ENCODE peak calls at places on chromosome 20, in nine cellular contexts. One of them, this sample, is unnamed. For H3K36me3 and H3K27me3, the result is how much of the 10 kb centered on the place peaks cover.

GRCh38 chr20:50663095-50663821 is 28.1 kb downstream of the RIPOR3 start:
- DNase-seq in HepG2: peak
- DNase-seq in H1: no peak
- DNase-seq in esophagus muscularis mucosa: no peak
- DNase-seq in transverse colon: no peak
- DNase-seq in upper lobe of left lung: no peak
- DNase-seq in stomach: peak
- DNase-seq in tibial nerve: no peak
- DNase-seq in sigmoid colon: no peak
- DNase-seq in this sample: no peak

GRCh38 chr20:5643936-5644335 is 106.3 kb upstream of the SHLD1 start:
- DNase-seq in HepG2: no peak
- DNase-seq in H1: no peak
- DNase-seq in esophagus muscularis mucosa: no peak
- DNase-seq in transverse colon: no peak
- DNase-seq in upper lobe of left lung: no peak
- DNase-seq in stomach: no peak
- DNase-seq in tibial nerve: no peak
- DNase-seq in sigmoid colon: no peak
- DNase-seq in this sample: no peak

GRCh38 chr20:33298391-33298790 is 15.4 kb downstream of the BPIFB1 start:
- DNase-seq in HepG2: no peak
- DNase-seq in H1: no peak
- DNase-seq in esophagus muscularis mucosa: no peak
- DNase-seq in transverse colon: no peak
- DNase-seq in upper lobe of left lung: no peak
- DNase-seq in stomach: no peak
- DNase-seq in tibial nerve: no peak
- DNase-seq in sigmoid colon: no peak
- DNase-seq in this sample: no peak

GRCh38 chr20:37574199-37574890 is 46.7 kb upstream of the BLCAP start:
- DNase-seq in HepG2: no peak
- DNase-seq in H1: no peak
- DNase-seq in esophagus muscularis mucosa: no peak
- DNase-seq in transverse colon: no peak
- DNase-seq in upper lobe of left lung: peak
- DNase-seq in stomach: peak
- DNase-seq in tibial nerve: no peak
- DNase-seq in sigmoid colon: peak
- DNase-seq in this sample: no peak

GRCh38 chr20:55579802-55580201 is 425.5 kb downstream of the CBLN4 start:
- DNase-seq in HepG2: no peak
- DNase-seq in H1: no peak
- DNase-seq in esophagus muscularis mucosa: no peak
- DNase-seq in transverse colon: no peak
- DNase-seq in upper lobe of left lung: no peak
- DNase-seq in stomach: no peak
- DNase-seq in tibial nerve: no peak
- DNase-seq in sigmoid colon: no peak
- DNase-seq in this sample: no peak

GRCh38 chr20:1330075-1330830 is 1.3 kb upstream of the SDCBP2 start:
- DNase-seq in HepG2: no peak
- DNase-seq in H1: peak
- DNase-seq in esophagus muscularis mucosa: peak
- DNase-seq in transverse colon: peak
- DNase-seq in upper lobe of left lung: no peak
- DNase-seq in stomach: peak
- DNase-seq in tibial nerve: peak
- DNase-seq in sigmoid colon: peak
- DNase-seq in this sample: no peak

GRCh38 chr20:52572687-52573086 is 381.1 kb upstream of the ZFP64 start:
- DNase-seq in HepG2: no peak
- DNase-seq in H1: no peak
- DNase-seq in esophagus muscularis mucosa: no peak
- DNase-seq in transverse colon: no peak
- DNase-seq in upper lobe of left lung: no peak
- DNase-seq in stomach: no peak
- DNase-seq in tibial nerve: no peak
- DNase-seq in sigmoid colon: no peak
- DNase-seq in this sample: no peak

GRCh38 chr20:19786311-19786710 is 28.3 kb downstream of the RIN2 start:
- DNase-seq in HepG2: no peak
- DNase-seq in H1: no peak
- DNase-seq in esophagus muscularis mucosa: no peak
- DNase-seq in transverse colon: peak
- DNase-seq in upper lobe of left lung: no peak
- DNase-seq in stomach: no peak
- DNase-seq in tibial nerve: peak
- DNase-seq in sigmoid colon: peak
- DNase-seq in this sample: no peak

GRCh38 chr20:58714340-58714922 is 21.8 kb downstream of the NPEPL1 start:
- DNase-seq in HepG2: no peak
- DNase-seq in H1: peak
- DNase-seq in esophagus muscularis mucosa: peak
- DNase-seq in transverse colon: peak
- DNase-seq in upper lobe of left lung: no peak
- DNase-seq in stomach: no peak
- DNase-seq in tibial nerve: no peak
- DNase-seq in sigmoid colon: no peak
- DNase-seq in this sample: peak

GRCh38 chr20:24045621-24046020 is 57.0 kb upstream of the GGTLC1 start:
- DNase-seq in HepG2: no peak
- DNase-seq in H1: no peak
- DNase-seq in esophagus muscularis mucosa: peak
- DNase-seq in transverse colon: no peak
- DNase-seq in upper lobe of left lung: no peak
- DNase-seq in stomach: no peak
- DNase-seq in tibial nerve: no peak
- DNase-seq in sigmoid colon: no peak
- DNase-seq in this sample: no peak

GRCh38 chr20:1434571-1435336 is 31.9 kb downstream of the NSFL1C start:
- DNase-seq in HepG2: no peak
- DNase-seq in H1: no peak
- DNase-seq in esophagus muscularis mucosa: no peak
- DNase-seq in transverse colon: peak
- DNase-seq in upper lobe of left lung: no peak
- DNase-seq in stomach: peak
- DNase-seq in tibial nerve: peak
- DNase-seq in sigmoid colon: no peak
- DNase-seq in this sample: no peak

GRCh38 chr20:47146703-47147102 is 209.8 kb downstream of the ZMYND8 start:
- DNase-seq in HepG2: peak
- DNase-seq in H1: no peak
- DNase-seq in esophagus muscularis mucosa: no peak
- DNase-seq in transverse colon: no peak
- DNase-seq in upper lobe of left lung: no peak
- DNase-seq in stomach: no peak
- DNase-seq in tibial nerve: no peak
- DNase-seq in sigmoid colon: no peak
- DNase-seq in this sample: no peak

GRCh38 chr20:33604991-33605370 is 57.1 kb upstream of the C20orf144 start:
- DNase-seq in HepG2: no peak
- DNase-seq in H1: no peak
- DNase-seq in esophagus muscularis mucosa: no peak
- DNase-seq in transverse colon: no peak
- DNase-seq in upper lobe of left lung: no peak
- DNase-seq in stomach: no peak
- DNase-seq in tibial nerve: no peak
- DNase-seq in sigmoid colon: no peak
- DNase-seq in this sample: no peak

GRCh38 chr20:58682656-58683055 is 9.9 kb upstream of the NPEPL1 start:
- DNase-seq in HepG2: no peak
- DNase-seq in H1: no peak
- DNase-seq in esophagus muscularis mucosa: no peak
- DNase-seq in transverse colon: no peak
- DNase-seq in upper lobe of left lung: no peak
- DNase-seq in stomach: no peak
- DNase-seq in tibial nerve: no peak
- DNase-seq in sigmoid colon: no peak
- DNase-seq in this sample: no peak

GRCh38 chr20:58439974-58440767 is 51.1 kb downstream of the VAPB start:
- DNase-seq in HepG2: no peak
- DNase-seq in H1: no peak
- DNase-seq in esophagus muscularis mucosa: no peak
- DNase-seq in transverse colon: no peak
- DNase-seq in upper lobe of left lung: no peak
- DNase-seq in stomach: no peak
- DNase-seq in tibial nerve: no peak
- DNase-seq in sigmoid colon: no peak
- DNase-seq in this sample: no peak

GRCh38 chr20:17505664-17506517 is 25.3 kb downstream of the BFSP1 start:
- DNase-seq in HepG2: peak
- DNase-seq in H1: no peak
- DNase-seq in esophagus muscularis mucosa: no peak
- DNase-seq in transverse colon: no peak
- DNase-seq in upper lobe of left lung: no peak
- DNase-seq in stomach: no peak
- DNase-seq in tibial nerve: no peak
- DNase-seq in sigmoid colon: peak
- DNase-seq in this sample: no peak

GRCh38 chr20:47360207-47360488 is 3.6 kb upstream of the ZMYND8 start:
- DNase-seq in HepG2: peak
- DNase-seq in H1: no peak
- DNase-seq in esophagus muscularis mucosa: no peak
- DNase-seq in transverse colon: peak
- DNase-seq in upper lobe of left lung: no peak
- DNase-seq in stomach: peak
- DNase-seq in tibial nerve: peak
- DNase-seq in sigmoid colon: peak
- DNase-seq in this sample: no peak

DNA sequence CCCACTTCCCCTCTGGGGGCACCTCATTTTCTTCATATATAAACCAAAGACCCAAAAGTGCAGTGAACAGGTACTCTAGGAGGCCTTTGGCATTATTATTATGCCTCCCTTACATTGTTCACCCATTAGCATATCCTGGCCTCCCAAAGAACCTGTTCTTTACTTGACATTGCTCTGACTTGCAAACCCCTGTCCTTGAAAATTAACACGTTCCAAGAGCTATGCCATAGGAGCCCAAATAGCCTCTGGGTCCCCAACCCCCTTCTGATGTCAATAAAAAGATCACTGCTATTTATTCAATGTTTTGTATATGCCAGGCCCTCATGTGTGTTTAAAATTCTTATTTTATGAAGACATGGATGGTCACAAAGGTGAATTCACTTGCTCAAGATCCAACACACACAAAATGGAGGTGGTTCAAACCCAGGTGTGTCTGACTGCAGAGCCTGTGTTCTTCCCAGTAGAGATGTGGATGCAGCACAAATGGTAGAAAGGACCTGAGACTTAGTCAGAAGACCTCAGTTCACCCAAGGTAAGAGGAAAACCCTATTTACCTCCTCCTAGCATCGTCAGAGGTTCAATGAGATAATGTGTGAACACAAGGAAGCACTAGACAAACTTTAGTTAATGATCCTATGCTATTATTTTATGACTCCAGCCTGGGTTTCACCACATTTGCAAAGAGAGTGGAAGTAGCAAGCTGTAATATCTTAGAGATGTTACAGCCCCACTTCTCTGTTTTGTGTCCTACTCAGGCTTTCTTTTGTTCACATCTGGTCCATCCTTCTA is 36.6 kb downstream of the BCL2L1 start:
- DNase-seq in HepG2: no peak
- DNase-seq in H1: no peak
- DNase-seq in esophagus muscularis mucosa: no peak
- DNase-seq in transverse colon: no peak
- DNase-seq in upper lobe of left lung: no peak
- DNase-seq in stomach: no peak
- DNase-seq in tibial nerve: no peak
- DNase-seq in sigmoid colon: no peak
- DNase-seq in this sample: no peak
- H3K36me3 ChIP-seq in HepG2: half or more
- H3K36me3 ChIP-seq in H1: under half
- H3K36me3 ChIP-seq in esophagus muscularis mucosa: under half
- H3K36me3 ChIP-seq in transverse colon: under half
- H3K36me3 ChIP-seq in upper lobe of left lung: half or more
- H3K36me3 ChIP-seq in stomach: under half
- H3K36me3 ChIP-seq in tibial nerve: under half
- H3K36me3 ChIP-seq in sigmoid colon: under half
- H3K36me3 ChIP-seq in this sample: under half

GRCh38 chr20:62395311-62396242 is 8.7 kb downstream of the RPS21 start:
- DNase-seq in HepG2: no peak
- DNase-seq in H1: no peak
- DNase-seq in esophagus muscularis mucosa: no peak
- DNase-seq in transverse colon: no peak
- DNase-seq in upper lobe of left lung: peak
- DNase-seq in stomach: no peak
- DNase-seq in tibial nerve: no peak
- DNase-seq in sigmoid colon: no peak
- DNase-seq in this sample: no peak
- TF ChIP-seq EP300 in HepG2: no peak
- TF ChIP-seq EP300 in H1: no peak
- TF ChIP-seq EP300 in esophagus muscularis mucosa: no peak
- TF ChIP-seq EP300 in transverse colon: no peak
- TF ChIP-seq EP300 in upper lobe of left lung: no peak
- TF ChIP-seq EP300 in stomach: no peak
- TF ChIP-seq EP300 in tibial nerve: no peak
- TF ChIP-seq EP300 in sigmoid colon: no peak
- TF ChIP-seq EP300 in this sample: no peak

DNA sequence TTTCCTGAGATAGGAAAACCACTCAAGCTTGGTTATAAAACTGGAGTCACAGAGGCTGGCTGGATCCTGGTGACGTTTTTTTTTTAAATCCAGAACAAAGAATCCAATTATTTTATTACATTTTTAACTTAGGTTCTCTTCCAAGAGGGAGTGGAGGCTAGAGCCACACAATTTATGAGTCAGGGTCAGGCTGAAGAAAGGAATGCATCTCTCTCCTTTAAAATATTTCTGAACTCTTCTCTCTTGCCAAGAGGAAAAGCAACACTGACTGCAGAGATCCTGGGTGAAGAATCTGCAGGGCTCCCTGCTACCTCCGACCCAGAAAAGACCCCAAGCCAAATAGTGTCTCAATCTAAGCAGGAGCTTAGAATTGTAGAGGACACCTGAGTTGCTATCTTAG is 88.5 kb upstream of the SSTR4 start:
- DNase-seq in HepG2: no peak
- DNase-seq in H1: no peak
- DNase-seq in esophagus muscularis mucosa: no peak
- DNase-seq in transverse colon: no peak
- DNase-seq in upper lobe of left lung: no peak
- DNase-seq in stomach: no peak
- DNase-seq in tibial nerve: no peak
- DNase-seq in sigmoid colon: no peak
- DNase-seq in this sample: no peak
- H3K27me3 ChIP-seq in HepG2: under half
- H3K27me3 ChIP-seq in H1: under half
- H3K27me3 ChIP-seq in esophagus muscularis mucosa: under half
- H3K27me3 ChIP-seq in transverse colon: under half
- H3K27me3 ChIP-seq in upper lobe of left lung: under half
- H3K27me3 ChIP-seq in stomach: under half
- H3K27me3 ChIP-seq in tibial nerve: under half
- H3K27me3 ChIP-seq in sigmoid colon: under half
- H3K27me3 ChIP-seq in this sample: under half

DNA sequence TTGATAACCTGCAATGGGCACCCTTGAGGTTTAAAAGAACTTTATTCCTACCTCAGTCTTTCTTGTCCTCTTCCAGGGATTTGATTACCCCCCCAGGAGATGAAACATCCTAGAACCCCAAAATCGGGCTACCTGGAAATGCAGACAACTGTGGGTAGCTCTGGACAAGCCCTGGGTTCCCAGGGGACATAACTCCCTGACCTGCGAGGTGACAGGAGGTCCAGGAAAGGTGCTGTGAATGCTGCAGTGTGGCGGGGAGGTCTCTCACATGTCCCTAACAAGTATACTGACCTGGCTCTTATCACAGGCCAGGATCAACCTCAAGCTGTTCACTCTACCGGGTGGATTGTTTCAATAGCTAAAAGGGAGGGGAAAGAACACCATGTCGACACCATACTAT is 11.6 kb downstream of the JAG1 start:
- DNase-seq in HepG2: no peak
- DNase-seq in H1: no peak
- DNase-seq in esophagus muscularis mucosa: no peak
- DNase-seq in transverse colon: no peak
- DNase-seq in upper lobe of left lung: no peak
- DNase-seq in stomach: no peak
- DNase-seq in tibial nerve: no peak
- DNase-seq in sigmoid colon: no peak
- DNase-seq in this sample: no peak
- H3K36me3 ChIP-seq in HepG2: half or more
- H3K36me3 ChIP-seq in H1: half or more
- H3K36me3 ChIP-seq in esophagus muscularis mucosa: half or more
- H3K36me3 ChIP-seq in transverse colon: under half
- H3K36me3 ChIP-seq in upper lobe of left lung: half or more
- H3K36me3 ChIP-seq in stomach: half or more
- H3K36me3 ChIP-seq in tibial nerve: under half
- H3K36me3 ChIP-seq in sigmoid colon: under half
- H3K36me3 ChIP-seq in this sample: under half